ENCODE peak calls at places on chromosomes 6 and 20, in four cellular contexts. X, I, S and V are unnamed samples.

GRCh38 chr6:978937-979685 is 286.2 kb upstream of the EXOC2 start:
- DNase-seq in I (no peak), X (no peak), S (no peak), V (no peak)

GRCh38 chr6:163958646-163959045 is 544.1 kb downstream of the QKI start:
- DNase-seq in S (peak), I (no peak), X (no peak), V (no peak)

GRCh38 chr6:169905041-169905807 is 153.8 kb downstream of the ERMARD start:
- DNase-seq in I (no peak), X (peak), S (peak), V (peak)

GRCh38 chr6:99790679-99791078 is 184.0 kb downstream of the PRDM13 start:
- DNase-seq in I (no peak), X (peak), S (no peak), V (no peak)

GRCh38 chr6:163164175-163164900 is 250.2 kb upstream of the QKI start:
- DNase-seq in X (no peak), S (no peak), I (no peak), V (no peak)

GRCh38 chr6:31546339-31546961 is at the start of gene ATP6V1G2:
- DNase-seq in X (peak), I (peak), S (peak), V (peak)

GRCh38 chr20:31835554-31835953 is 9.8 kb downstream of the FOXS1 start:
- DNase-seq in I (no peak), X (no peak), S (no peak), V (no peak)

GRCh38 chr6:16361121-16361520 is 122.7 kb downstream of the GMPR start:
- DNase-seq in X (no peak), S (no peak), I (no peak), V (no peak)

GRCh38 chr20:25217161-25218108 is 21.9 kb downstream of the ENTPD6 start:
- DNase-seq in X (no peak), I (no peak), S (no peak), V (no peak)

GRCh38 chr20:62408640-62409039 is 1.6 kb upstream of the CABLES2 start:
- DNase-seq in S (no peak), X (no peak), I (no peak), V (no peak)

GRCh38 chr20:64194269-64194668 is 30.0 kb downstream of the MYT1 start:
- DNase-seq in S (no peak), X (no peak), I (no peak), V (no peak)